ENCODE peak calls at places on chromosome 2, in five cellular contexts. F is activated CD8-positive, alpha-beta memory T cell treated with anti-CD3 and anti-CD28 coated beads, Interleukin-2, amount 50 U/mL, for 48 hours; A is NCI-H748 treated with DMSO at 0.1 percent for 48 hours; H is NCI-H1417; B is skeletal muscle cell. D is an unnamed sample.

GRCh38 chr2:207394812-207395534 is 134.8 kb upstream of the CREB1 start:
- DNase-seq in B (peak), A (peak), H (no peak), F (peak), D (no peak)

GRCh38 chr2:64470921-64471320 is 17.0 kb downstream of the LGALSL start:
- DNase-seq in H (peak), F (no peak), A (no peak), B (no peak), D (no peak)

GRCh38 chr2:103222974-103223373 is 461.1 kb downstream of the TMEM182 start:
- DNase-seq in H (no peak), F (no peak), A (no peak), B (no peak), D (no peak)

GRCh38 chr2:165698621-165698946 is 95.5 kb downstream of the GALNT3 start:
- DNase-seq in B (no peak), A (peak), H (peak), F (no peak), D (no peak)

GRCh38 chr2:167832840-167833239 is 414.6 kb downstream of the STK39 start:
- DNase-seq in H (no peak), F (no peak), A (no peak), B (no peak), D (no peak)

GRCh38 chr2:62774555-62775366 is 69.2 kb downstream of the EHBP1 start:
- DNase-seq in H (peak), B (no peak), A (peak), F (no peak), D (no peak)

GRCh38 chr2:181553244-181553643 is 96.1 kb downstream of the ITGA4 start:
- DNase-seq in F (no peak), H (no peak), A (no peak), B (no peak), D (no peak)

GRCh38 chr2:209872675-209873074 is 101.0 kb downstream of the UNC80 start:
- DNase-seq in H (no peak), F (no peak), A (no peak), B (no peak), D (no peak)

GRCh38 chr2:97871096-97871780 is 124.5 kb downstream of the TMEM131 start:
- DNase-seq in H (no peak), F (no peak), B (peak), A (no peak), D (no peak)

GRCh38 chr2:171248205-171248662 is 87.5 kb upstream of the TLK1 start:
- DNase-seq in B (no peak), F (no peak), H (no peak), A (no peak), D (no peak)

GRCh38 chr2:15912203-15912602 is 28.1 kb upstream of the MYCN start:
- DNase-seq in H (no peak), B (no peak), A (no peak), F (no peak), D (peak)

GRCh38 chr2:28595323-28595722 is 99.5 kb downstream of the PLB1 start:
- DNase-seq in B (no peak), F (no peak), A (no peak), H (no peak), D (no peak)

GRCh38 chr2:133200684-133201421 is 367.4 kb downstream of the NCKAP5 start:
- DNase-seq in A (no peak), B (peak), F (no peak), H (no peak), D (no peak)

GRCh38 chr2:40127890-40128548 is 323.9 kb downstream of the SLC8A1 start:
- DNase-seq in A (no peak), H (no peak), F (no peak), B (peak), D (no peak)

GRCh38 chr2:233929352-233929843 is 12.2 kb downstream of the TRPM8 start:
- DNase-seq in H (peak), B (no peak), A (no peak), F (no peak), D (no peak)

GRCh38 chr2:237361194-237361986 is 52.6 kb downstream of the COL6A3 start:
- DNase-seq in A (no peak), F (peak), H (no peak), B (no peak), D (no peak)

GRCh38 chr2:55923091-55923977 is at the start of gene EFEMP1:
- DNase-seq in A (peak), B (no peak), F (no peak), H (peak), D (peak)

GRCh38 chr2:171146633-171147032 is 14.1 kb downstream of the TLK1 start:
- DNase-seq in F (no peak), H (no peak), B (no peak), A (no peak), D (no peak)

GRCh38 chr2:226771067-226771466 is 28.6 kb downstream of the IRS1 start:
- DNase-seq in B (no peak), A (no peak), H (no peak), F (no peak), D (no peak)

GRCh38 chr2:120779781-120780283 is 44.2 kb downstream of the GLI2 start:
- DNase-seq in B (peak), F (no peak), A (no peak), H (no peak), D (no peak)

GRCh38 chr2:121272596-121272995 is 12.4 kb downstream of the TFCP2L1 start:
- DNase-seq in H (no peak), A (no peak), B (no peak), F (no peak), D (no peak)

GRCh38 chr2:227335713-227336112 is 10.7 kb downstream of the MFF start:
- DNase-seq in A (no peak), B (no peak), H (no peak), F (no peak), D (no peak)

D was measured in type B pancreatic cell.